ENCODE peak calls at places on chromosomes 11 and 22, in ten cellular contexts. P is kidney, S is neural crest cell, K is tibial artery, I is dorsolateral prefrontal cortex, Z is GM20000, Q is ovary, E is OCI-LY7, N is mammary epithelial cell, J is endothelial cell of umbilical vein. B is an unnamed sample.

GRCh38 chr11:93729129-93729616 is 12.1 kb downstream of the TAF1D start:
- DNase-seq in P (no peak), S (no peak), K (no peak), I (no peak), Z (no peak), Q (no peak), E (no peak), N (no peak), J (no peak), B (no peak)

GRCh38 chr11:119666463-119667131 is 62.4 kb downstream of the NECTIN1 start:
- DNase-seq in P (peak; percentile 88), S (peak; percentile 82), K (peak; percentile 83), I (peak; percentile 80), Z (peak; percentile 89), Q (peak; percentile 79), E (peak; percentile 71), N (peak; percentile 58), J (peak; percentile 65), B (peak; percentile 72)

GRCh38 chr11:10261821-10262220 is 32.2 kb downstream of the SBF2 start:
- DNase-seq in P (no peak), S (no peak), K (no peak), I (no peak), Z (no peak), Q (no peak), E (no peak), N (no peak), J (peak; percentile 21), B (peak; percentile 17)

GRCh38 chr22:35972559-35972958 is 56.1 kb downstream of the RBFOX2 start:
- DNase-seq in P (no peak), S (no peak), K (no peak), I (no peak), Z (no peak), Q (no peak), E (no peak), N (peak; percentile 33), J (no peak), B (no peak)

GRCh38 chr11:119106564-119107537 is at the start of gene C2CD2L:
- DNase-seq in P (peak; percentile 96), S (peak; percentile 71), K (peak; percentile 96), I (peak; percentile 88), Z (peak; percentile 98), Q (peak; percentile 86), E (peak; percentile 92), N (peak; percentile 86), J (peak; percentile 86), B (peak; percentile 91)

GRCh38 chr11:68142028-68142412 is 20.8 kb upstream of the CHKA start:
- DNase-seq in P (no peak), S (no peak), K (no peak), I (no peak), Z (no peak), Q (no peak), E (no peak), N (no peak), J (no peak), B (no peak)

GRCh38 chr11:34105957-34106504 is 602 bp downstream of the NAT10 start:
- DNase-seq in P (no peak), S (no peak), K (no peak), I (no peak), Z (no peak), Q (no peak), E (peak; percentile 23), N (no peak), J (no peak), B (peak; percentile 23)

GRCh38 chr11:57514538-57515331 is 767 bp downstream of the SLC43A1 start:
- DNase-seq in P (peak; percentile 89), S (peak; percentile 15), K (peak; percentile 86), I (no peak), Z (peak; percentile 77), Q (peak; percentile 79), E (peak; percentile 65), N (no peak), J (peak; percentile 36), B (peak; percentile 26)

GRCh38 chr11:122205036-122205435 is 89.0 kb upstream of the BLID start:
- DNase-seq in P (no peak), S (no peak), K (no peak), I (no peak), Z (no peak), Q (no peak), E (no peak), N (no peak), J (no peak), B (no peak)
- TF ChIP-seq CTCF in P (no peak), S (no peak), K (no peak), I (no peak), Z (no peak), Q (no peak), E (no peak), N (no peak), J (no peak), B (no peak)

GRCh38 chr11:58744988-58745704 is 13.4 kb upstream of the GLYAT start:
- DNase-seq in P (no peak), S (no peak), K (no peak), I (no peak), Z (no peak), Q (no peak), E (no peak), N (no peak), J (no peak), B (no peak)

GRCh38 chr11:58741127-58741526 is 9.4 kb upstream of the GLYAT start:
- DNase-seq in P (no peak), S (no peak), K (no peak), I (no peak), Z (no peak), Q (no peak), E (no peak), N (no peak), J (no peak), B (no peak)

GRCh38 chr11:58745705-58746364 is 14.1 kb upstream of the GLYAT start:
- DNase-seq in P (no peak), S (no peak), K (no peak), I (no peak), Z (no peak), Q (no peak), E (no peak), N (no peak), J (no peak), B (no peak)

GRCh38 chr11:58742140-58742539 is 10.4 kb upstream of the GLYAT start:
- DNase-seq in P (no peak), S (no peak), K (no peak), I (no peak), Z (no peak), Q (no peak), E (no peak), N (no peak), J (no peak), B (no peak)

DNA sequence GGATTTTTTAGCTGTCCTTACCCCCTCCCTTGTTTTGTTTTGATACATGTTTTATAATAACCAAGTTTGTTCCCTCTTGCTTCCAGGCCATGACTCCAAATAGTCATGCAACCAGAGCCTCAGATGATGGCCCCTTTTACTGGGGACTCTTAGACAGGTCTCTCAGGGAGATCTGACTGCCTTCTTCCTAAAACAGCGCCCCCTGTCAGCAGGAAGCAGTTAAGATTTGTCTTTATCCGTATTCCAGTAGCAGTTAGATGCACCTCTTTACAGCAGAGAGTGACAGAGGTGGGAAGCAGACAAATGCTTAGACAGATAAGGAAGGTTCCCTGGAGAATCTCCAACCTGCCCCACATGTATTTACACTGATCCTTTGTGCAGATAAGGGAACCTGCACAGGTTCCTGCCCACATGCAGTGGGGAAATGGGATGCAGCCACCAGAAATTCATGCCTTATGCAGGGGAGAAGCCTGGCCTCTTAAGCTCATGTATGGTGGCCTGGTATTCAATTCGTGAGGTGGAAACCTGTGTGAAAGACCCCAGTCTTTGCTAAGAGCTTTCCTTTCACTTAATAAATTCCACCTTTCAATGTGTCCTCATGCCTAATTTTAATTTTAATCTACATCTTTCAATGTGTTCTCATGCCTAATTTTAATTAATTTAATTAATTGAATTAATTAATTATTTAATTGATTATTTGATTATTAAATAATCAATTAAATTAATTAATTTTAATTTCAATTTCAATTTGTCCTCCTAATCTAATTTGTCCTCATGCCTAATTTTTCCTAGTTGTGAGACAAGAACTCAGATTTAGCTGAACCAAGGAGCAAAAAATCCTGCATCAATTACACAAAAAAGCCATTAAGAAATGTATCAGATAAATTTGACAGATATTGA is 11.5 kb upstream of the GLYAT start:
- DNase-seq in P (no peak), S (no peak), K (no peak), I (no peak), Z (no peak), Q (no peak), E (peak; percentile 4), N (no peak), J (no peak), B (no peak)
- TF ChIP-seq CTCF in P (no peak), S (no peak), K (no peak), I (no peak), Z (no peak), Q (no peak), E (peak; percentile 56), N (peak; percentile 13), J (no peak), B (no peak)

GRCh38 chr22:27381960-27382742 is 419.4 kb downstream of the MN1 start:
- DNase-seq in P (no peak), S (no peak), K (no peak), I (no peak), Z (no peak), Q (no peak), E (peak; percentile 36), N (no peak), J (no peak), B (no peak)
- TF ChIP-seq CTCF in P (no peak), S (no peak), K (no peak), I (no peak), Z (no peak), Q (no peak), E (peak; percentile 70), N (no peak), J (no peak), B (no peak)

GRCh38 chr22:28417426-28417825 is 262.2 kb downstream of the TTC28 start:
- DNase-seq in P (no peak), S (no peak), K (no peak), I (no peak), Z (no peak), Q (no peak), E (no peak), N (no peak), J (no peak), B (no peak)

GRCh38 chr22:28425211-28425610 is 254.4 kb downstream of the TTC28 start:
- DNase-seq in P (no peak), S (no peak), K (no peak), I (no peak), Z (no peak), Q (no peak), E (no peak), N (no peak), J (no peak), B (no peak)

GRCh38 chr22:28418063-28418462 is 261.6 kb downstream of the TTC28 start:
- DNase-seq in P (no peak), S (no peak), K (no peak), I (no peak), Z (no peak), Q (no peak), E (no peak), N (no peak), J (no peak), B (no peak)

GRCh38 chr22:28424427-28425080 is 255.1 kb downstream of the TTC28 start:
- DNase-seq in P (no peak), S (no peak), K (no peak), I (no peak), Z (no peak), Q (no peak), E (no peak), N (no peak), J (no peak), B (peak; percentile 63)

GRCh38 chr22:28419916-28420315 is 259.7 kb downstream of the TTC28 start:
- DNase-seq in P (no peak), S (no peak), K (no peak), I (no peak), Z (no peak), Q (no peak), E (no peak), N (no peak), J (no peak), B (no peak)
- TF ChIP-seq CTCF in P (no peak), S (no peak), K (no peak), I (no peak), Z (no peak), Q (no peak), E (no peak), N (no peak), J (no peak), B (no peak)

B was measured in fibroblast of pulmonary artery.